ENCODE peak calls at places on chromosome 12, in ten cellular contexts. G is NCI-H510A, V is WTC11, C is GM04504, F is mucosa of gallbladder, M is occipital lobe, R is cardiac fibroblast, A is frontal cortex, P is RWPE2, T is amniotic epithelial cell. N is an unnamed sample.

GRCh38 chr12:106136263-106136662 is 2.5 kb downstream of the NUAK1 start:
- DNase-seq in G (peak; percentile 68), C (peak; percentile 77), V (peak; percentile 92), R (peak; percentile 90), T (peak; percentile 76), P (peak; percentile 77), F (peak; percentile 86), A (peak; percentile 62), M (peak; percentile 74), N (no peak)

GRCh38 chr12:120181991-120182631 is 12.4 kb downstream of the GCN1 start:
- DNase-seq in R (peak; percentile 47), P (no peak), M (no peak), G (no peak), F (no peak), T (peak; percentile 78), C (no peak), V (no peak), A (no peak), N (no peak)

GRCh38 chr12:5773550-5773949 is 171.5 kb downstream of the ANO2 start:
- DNase-seq in G (no peak), A (no peak), V (peak; percentile 20), R (no peak), C (no peak), P (no peak), M (no peak), F (no peak), T (no peak), N (no peak)

GRCh38 chr12:111607239-111607638 is 8.1 kb upstream of the ATXN2 start:
- DNase-seq in C (no peak), R (no peak), M (no peak), P (no peak), T (no peak), V (no peak), A (no peak), G (no peak), F (no peak), N (no peak)

GRCh38 chr12:76866146-76866545 is 12.7 kb downstream of the CSRP2 start:
- DNase-seq in A (no peak), V (no peak), C (no peak), M (no peak), F (no peak), P (no peak), T (no peak), G (no peak), R (no peak), N (no peak)

GRCh38 chr12:105382771-105383632 is 52.5 kb downstream of the C12orf75 start:
- DNase-seq in V (peak; percentile 15), F (peak; percentile 40), G (no peak), T (peak; percentile 62), M (no peak), C (peak; percentile 62), A (peak; percentile 64), R (peak; percentile 82), P (no peak), N (no peak)

GRCh38 chr12:122834229-122834920 is 882 bp upstream of the HIP1R start:
- DNase-seq in C (no peak), A (peak; percentile 65), T (no peak), G (peak; percentile 69), M (peak; percentile 58), F (no peak), R (peak; percentile 56), P (peak; percentile 69), V (peak; percentile 78), N (peak; percentile 25)

GRCh38 chr12:27277846-27278260 is 33.8 kb downstream of the STK38L start:
- DNase-seq in V (no peak), F (peak; percentile 42), T (peak; percentile 70), G (peak; percentile 10), C (peak; percentile 59), P (no peak), M (no peak), A (no peak), R (peak; percentile 92), N (peak; percentile 9)

GRCh38 chr12:116867523-116867922 is 13.7 kb downstream of the HRK start:
- DNase-seq in G (no peak), V (no peak), C (no peak), R (no peak), M (no peak), A (no peak), T (no peak), F (no peak), P (no peak), N (no peak)

GRCh38 chr12:70609203-70609602 is 28.0 kb downstream of the PTPRB start:
- DNase-seq in A (no peak), R (no peak), M (no peak), T (no peak), G (no peak), F (no peak), C (no peak), P (no peak), V (no peak), N (no peak)

N was measured in iPS DF 19.7.